ENCODE peak calls at places on chromosomes 4 and X, in seven cellular contexts. V is endothelial cell of umbilical vein, I is uterus, Z is tibial nerve, C is stomach, R is esophagus squamous epithelium, B is IMR-90. G is an unnamed sample.

GRCh38 chrX:15988661-15989603 is 134.3 kb upstream of the AP1S2 start:
- DNase-seq in V (peak; percentile 74), I (no peak), Z (no peak), C (no peak), R (no peak), B (peak; percentile 82), G (no peak)

GRCh38 chr4:13535708-13536361 is 8.5 kb downstream of the NKX3-2 start:
- DNase-seq in V (no peak), I (no peak), Z (no peak), C (no peak), R (no peak), B (no peak), G (no peak)

GRCh38 chr4:163113921-163114703 is 52.6 kb downstream of the NAF1 start:
- DNase-seq in V (no peak), I (no peak), Z (no peak), C (no peak), R (no peak), B (no peak), G (no peak)

GRCh38 chrX:96688789-96689188 is 4.1 kb downstream of the DIAPH2 start:
- DNase-seq in V (no peak), I (no peak), Z (no peak), C (no peak), R (no peak), B (no peak), G (no peak)

GRCh38 chr4:177574446-177574845 is 132.2 kb upstream of the AGA start:
- DNase-seq in V (no peak), I (no peak), Z (no peak), C (no peak), R (no peak), B (no peak), G (no peak)

GRCh38 chr4:81562093-81562492 is 90.4 kb upstream of the RASGEF1B start:
- DNase-seq in V (no peak), I (no peak), Z (no peak), C (no peak), R (no peak), B (no peak), G (no peak)

GRCh38 chr4:142016031-142016430 is 379.6 kb downstream of the IL15 start:
- DNase-seq in V (no peak), I (no peak), Z (no peak), C (no peak), R (no peak), B (peak; percentile 12), G (no peak)

GRCh38 chr4:169342906-169343560 is 72.3 kb upstream of the SH3RF1 start:
- DNase-seq in V (no peak), I (no peak), Z (no peak), C (no peak), R (no peak), B (peak; percentile 41), G (no peak)

GRCh38 chrX:36898301-36898700 is 109.9 kb upstream of the FAM47C start:
- DNase-seq in V (peak; percentile 1), I (no peak), Z (no peak), C (no peak), R (no peak), B (peak; percentile 0), G (no peak)

GRCh38 chr4:37666625-37667071 is 19.5 kb downstream of the RELL1 start:
- DNase-seq in V (peak; percentile 96), I (peak; percentile 41), Z (peak; percentile 36), C (peak; percentile 77), R (no peak), B (peak; percentile 95), G (peak; percentile 49)

GRCh38 chrX:154804957-154805695 is at the start of gene MPP1:
- DNase-seq in V (peak; percentile 81), I (peak; percentile 77), Z (peak; percentile 43), C (peak; percentile 79), R (no peak), B (peak; percentile 66), G (peak; percentile 71)

GRCh38 chr4:1055721-1056590 is 44.5 kb downstream of the FGFRL1 start:
- DNase-seq in V (no peak), I (no peak), Z (no peak), C (peak; percentile 54), R (no peak), B (peak; percentile 48), G (peak; percentile 26)

GRCh38 chrX:4936315-4936714 is 1222.9 kb upstream of the PRKX start:
- DNase-seq in V (no peak), I (no peak), Z (no peak), C (no peak), R (no peak), B (no peak), G (no peak)

GRCh38 chr4:170705907-170706306 is 616.2 kb upstream of the AADAT start:
- DNase-seq in V (no peak), I (no peak), Z (no peak), C (no peak), R (no peak), B (no peak), G (no peak)

GRCh38 chr4:3822230-3822947 is 56.2 kb downstream of the ADRA2C start:
- DNase-seq in V (no peak), I (no peak), Z (no peak), C (no peak), R (no peak), B (no peak), G (no peak)

GRCh38 chr4:119209586-119209985 is 2.9 kb upstream of the USP53 start:
- DNase-seq in V (no peak), I (no peak), Z (no peak), C (no peak), R (no peak), B (no peak), G (no peak)
- H3K27ac ChIP-seq in V (peak overlapping the region; percentile 52), I (no peak overlapping the region), Z (peak overlapping the region; percentile 94), C (peak overlapping the region; percentile 38), R (peak overlapping the region; percentile 74), B (peak overlapping the region; percentile 56), G (peak overlapping the region; percentile 1)

GRCh38 chr4:114109776-114110175 is 130.3 kb upstream of the ARSJ start:
- DNase-seq in V (no peak), I (no peak), Z (no peak), C (no peak), R (no peak), B (no peak), G (no peak)

GRCh38 chr4:114103908-114104307 is 124.5 kb upstream of the ARSJ start:
- DNase-seq in V (no peak), I (no peak), Z (no peak), C (no peak), R (no peak), B (no peak), G (no peak)

GRCh38 chr4:114108869-114109268 is 129.4 kb upstream of the ARSJ start:
- DNase-seq in V (peak; percentile 35), I (no peak), Z (no peak), C (no peak), R (no peak), B (peak; percentile 65), G (no peak)
- H3K4me1 ChIP-seq in V (peaks cover 6% of the 10 kb centered on the region), I (no peaks in the 10 kb centered on the region), Z (no peaks in the 10 kb centered on the region), C (no peaks in the 10 kb centered on the region), R (no peaks in the 10 kb centered on the region), B (no peaks in the 10 kb centered on the region), G (no peaks in the 10 kb centered on the region)

DNA sequence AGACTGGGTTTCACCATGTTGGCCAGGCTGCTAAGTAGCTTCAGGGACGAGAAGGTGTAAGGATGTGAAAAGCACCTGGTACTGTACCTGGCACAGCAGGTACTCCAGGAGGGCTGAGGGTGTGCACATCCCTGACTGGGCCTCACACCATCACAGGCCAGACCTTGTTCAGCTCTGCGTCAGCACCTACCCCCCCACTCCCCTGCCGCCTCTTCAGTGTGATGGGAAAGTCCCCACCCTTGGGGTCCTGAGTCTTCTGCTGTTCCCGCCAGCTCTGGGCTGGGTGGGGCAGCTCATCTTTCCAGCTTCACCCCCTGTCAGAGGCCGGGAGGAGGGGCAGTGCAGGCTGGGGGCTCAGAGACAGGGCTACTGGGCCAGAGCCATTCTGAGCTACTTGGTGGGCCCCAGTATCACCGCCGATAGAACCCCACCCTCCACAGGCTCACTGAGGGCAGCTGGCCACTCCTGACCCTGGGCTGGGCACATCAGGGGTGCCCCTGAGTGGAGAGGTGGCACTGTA is 6.7 kb upstream of the SH3BP2 start:
- DNase-seq in V (no peak), I (no peak), Z (no peak), C (peak; percentile 22), R (no peak), B (no peak), G (no peak)
- TF ChIP-seq POLR2A in V (no peak), I (no peak), Z (no peak), C (no peak), R (no peak), B (no peak), G (no peak)

GRCh38 chr4:79959652-79960051 is 113.4 kb downstream of the ANTXR2 start:
- DNase-seq in V (no peak), I (no peak), Z (no peak), C (no peak), R (no peak), B (no peak), G (no peak)

GRCh38 chr4:79964715-79965345 is 108.2 kb downstream of the ANTXR2 start:
- DNase-seq in V (no peak), I (no peak), Z (no peak), C (no peak), R (no peak), B (no peak), G (peak; percentile 5)

GRCh38 chr4:79958511-79959264 is 114.3 kb downstream of the ANTXR2 start:
- DNase-seq in V (no peak), I (no peak), Z (no peak), C (no peak), R (no peak), B (no peak), G (no peak)

DNA sequence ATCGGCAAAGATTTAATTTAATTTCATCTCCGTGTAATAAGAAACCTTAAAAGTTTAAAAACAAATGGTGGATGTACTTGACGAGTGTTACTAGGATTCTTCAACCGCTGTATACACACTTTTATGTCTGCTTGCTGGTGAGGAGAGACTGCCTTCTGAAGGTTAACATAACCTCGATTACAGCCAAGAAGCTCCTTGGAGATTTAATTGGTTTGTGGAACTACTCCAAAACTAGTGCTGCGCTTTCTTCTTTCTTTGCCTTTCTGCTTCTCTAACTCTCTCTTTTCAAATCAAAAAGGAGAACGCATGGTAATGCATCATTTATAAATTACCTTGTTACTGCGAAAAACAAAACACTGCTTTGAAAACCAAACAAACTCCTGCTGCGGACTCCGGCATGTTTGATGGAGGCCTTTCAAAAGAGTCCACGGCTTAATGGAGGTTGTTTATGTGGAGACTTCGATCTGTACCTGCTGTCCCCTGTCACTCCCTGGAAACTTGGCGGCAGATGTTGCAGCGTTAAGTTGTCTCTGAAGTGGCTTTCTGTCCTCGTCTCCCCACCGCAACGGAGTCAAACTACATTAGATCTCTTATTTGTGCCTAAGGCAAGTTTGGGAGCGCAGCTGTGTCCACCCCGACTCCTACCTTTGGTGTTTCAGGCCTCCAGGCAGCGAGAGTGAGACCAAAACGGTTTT is 108.9 kb downstream of the ANTXR2 start:
- DNase-seq in V (no peak), I (no peak), Z (no peak), C (no peak), R (no peak), B (no peak), G (no peak)
- H3K27ac ChIP-seq in V (no peak overlapping the region), I (no peak overlapping the region), Z (no peak overlapping the region), C (peak overlapping the region; percentile 51), R (no peak overlapping the region), B (no peak overlapping the region), G (no peak overlapping the region)

GRCh38 chr4:150495550-150495949 is 86.4 kb upstream of the MAB21L2 start:
- DNase-seq in V (no peak), I (no peak), Z (no peak), C (no peak), R (no peak), B (no peak), G (no peak)
- H3K4me1 ChIP-seq in V (no peaks in the 10 kb centered on the region), I (no peaks in the 10 kb centered on the region), Z (no peaks in the 10 kb centered on the region), C (no peaks in the 10 kb centered on the region), R (no peaks in the 10 kb centered on the region), B (no peaks in the 10 kb centered on the region), G (no peaks in the 10 kb centered on the region)